ENCODE peak calls at places on chromosomes 6 and 20, in five cellular contexts. V is breast epithelium, A is esophagus muscularis mucosa, B is A549, Y is adrenal gland. X is an unnamed sample.

GRCh38 chr6:161151660-161152526 is 122.0 kb downstream of the AGPAT4 start:
- DNase-seq in V (no peak), A (no peak), B (no peak), Y (no peak), X (no peak)

GRCh38 chr20:44495257-44495656 is 19.6 kb downstream of the TTPAL start:
- DNase-seq in Y (no peak), B (no peak), V (no peak), A (no peak), X (no peak)

GRCh38 chr20:38460040-38460623 is 12.5 kb upstream of the RALGAPB start:
- DNase-seq in B (peak), V (no peak), A (no peak), Y (peak), X (peak)

GRCh38 chr6:8195040-8195713 is 92.8 kb upstream of the EEF1E1 start:
- DNase-seq in Y (no peak), A (no peak), V (no peak), B (no peak), X (no peak)

GRCh38 chr20:33415948-33416347 is 14.6 kb upstream of the CDK5RAP1 start:
- DNase-seq in A (no peak), Y (peak), V (no peak), B (peak), X (no peak)

GRCh38 chr6:7215140-7215539 is 97.9 kb downstream of the SSR1 start:
- DNase-seq in V (no peak), B (no peak), A (no peak), Y (peak), X (no peak)

GRCh38 chr20:51542033-51542893 is at the start of gene NFATC2:
- DNase-seq in V (no peak), A (no peak), Y (peak), B (no peak), X (no peak)

GRCh38 chr20:37670426-37670825 is 23.4 kb upstream of the CTNNBL1 start:
- DNase-seq in B (no peak), V (no peak), Y (peak), A (no peak), X (no peak)

GRCh38 chr6:150320450-150320849 is 48.4 kb upstream of the IYD start:
- DNase-seq in A (no peak), V (peak), Y (peak), B (no peak), X (no peak)

GRCh38 chr6:139423970-139424667 is 49.7 kb upstream of the CITED2 start:
- DNase-seq in V (no peak), B (no peak), A (no peak), Y (no peak), X (no peak)

GRCh38 chr6:107491791-107492674 is 2.1 kb downstream of the SOBP start:
- DNase-seq in A (no peak), Y (peak), V (peak), B (no peak), X (no peak)

GRCh38 chr6:115271434-115271833 is 789.3 kb downstream of the FRK start:
- DNase-seq in B (no peak), Y (no peak), V (no peak), A (no peak), X (no peak)

GRCh38 chr6:159255434-159255951 is 86.3 kb downstream of the FNDC1 start:
- DNase-seq in A (peak), Y (no peak), B (no peak), V (no peak), X (no peak)

GRCh38 chr6:105983763-105984162 is 102.4 kb upstream of the PRDM1 start:
- DNase-seq in A (no peak), Y (no peak), B (no peak), V (no peak), X (no peak)

GRCh38 chr6:142810952-142811514 is 133.9 kb downstream of the HIVEP2 start:
- DNase-seq in Y (no peak), B (no peak), A (no peak), V (no peak), X (no peak)

GRCh38 chr20:36682311-36682710 is 36.3 kb upstream of the SLA2 start:
- DNase-seq in A (no peak), V (no peak), B (no peak), Y (no peak), X (no peak)

GRCh38 chr6:63245908-63246307 is 34.6 kb downstream of the FKBP1C start:
- DNase-seq in V (no peak), B (no peak), A (no peak), Y (no peak), X (no peak)

GRCh38 chr6:105484238-105485161 is 81.6 kb upstream of the PREP start:
- DNase-seq in B (peak), A (no peak), Y (no peak), V (no peak), X (no peak)

GRCh38 chr20:62583424-62583920 is 58.8 kb upstream of the SLCO4A1 start:
- DNase-seq in Y (no peak), V (no peak), B (no peak), A (no peak), X (no peak)

GRCh38 chr6:111274593-111275217 is 187.4 kb downstream of the SLC16A10 start:
- DNase-seq in A (no peak), Y (no peak), B (no peak), V (no peak), X (no peak)

GRCh38 chr6:167811689-167812487 is 14.8 kb upstream of the AFDN start:
- DNase-seq in B (no peak), A (peak), Y (no peak), V (no peak), X (no peak)

GRCh38 chr6:76697585-76697984 is 625.1 kb upstream of the IMPG1 start:
- DNase-seq in A (no peak), Y (no peak), V (no peak), B (no peak), X (no peak)

GRCh38 chr6:110296151-110297028 is 61.8 kb downstream of the METTL24 start:
- DNase-seq in B (no peak), Y (no peak), A (no peak), V (no peak), X (no peak)

GRCh38 chr20:22623211-22623610 is 38.8 kb upstream of the FOXA2 start:
- DNase-seq in A (peak), Y (no peak), V (no peak), B (no peak), X (no peak)

GRCh38 chr20:53036992-53037391 is 64.8 kb downstream of the TSHZ2 start:
- DNase-seq in Y (peak), B (no peak), V (no peak), A (peak), X (no peak)

GRCh38 chr6:146902846-146903245 is 301.4 kb upstream of the STXBP5 start:
- DNase-seq in Y (no peak), A (no peak), V (no peak), B (no peak), X (no peak)

GRCh38 chr6:116405663-116406329 is 35.0 kb downstream of the DSE start:
- DNase-seq in V (no peak), Y (no peak), A (no peak), B (no peak), X (no peak)

GRCh38 chr20:49281913-49282467 is 4.1 kb upstream of the ZNFX1 start:
- DNase-seq in V (no peak), Y (no peak), B (no peak), A (no peak), X (no peak)
- TF ChIP-seq POLR2A in V (no peak), Y (no peak), B (no peak), A (no peak), X (no peak)

GRCh38 chr6:36609582-36609981 is 15.4 kb downstream of the SRSF3 start:
- DNase-seq in A (no peak), V (no peak), Y (peak), B (no peak), X (no peak)

GRCh38 chr6:36612101-36612625 is 18.0 kb downstream of the SRSF3 start:
- DNase-seq in Y (peak), A (no peak), B (no peak), V (no peak), X (no peak)

GRCh38 chr6:36608788-36609563 is 14.8 kb downstream of the SRSF3 start:
- DNase-seq in Y (peak), V (no peak), A (no peak), B (no peak), X (no peak)

GRCh38 chr6:36610576-36611336 is 16.6 kb downstream of the SRSF3 start:
- DNase-seq in B (no peak), A (no peak), V (no peak), Y (peak), X (no peak)

GRCh38 chr6:36610041-36610440 is 15.9 kb downstream of the SRSF3 start:
- DNase-seq in A (no peak), Y (peak), B (no peak), V (no peak), X (no peak)
- TF ChIP-seq POLR2A in A (no peak), Y (no peak), B (no peak), V (no peak), X (no peak)

DNA sequence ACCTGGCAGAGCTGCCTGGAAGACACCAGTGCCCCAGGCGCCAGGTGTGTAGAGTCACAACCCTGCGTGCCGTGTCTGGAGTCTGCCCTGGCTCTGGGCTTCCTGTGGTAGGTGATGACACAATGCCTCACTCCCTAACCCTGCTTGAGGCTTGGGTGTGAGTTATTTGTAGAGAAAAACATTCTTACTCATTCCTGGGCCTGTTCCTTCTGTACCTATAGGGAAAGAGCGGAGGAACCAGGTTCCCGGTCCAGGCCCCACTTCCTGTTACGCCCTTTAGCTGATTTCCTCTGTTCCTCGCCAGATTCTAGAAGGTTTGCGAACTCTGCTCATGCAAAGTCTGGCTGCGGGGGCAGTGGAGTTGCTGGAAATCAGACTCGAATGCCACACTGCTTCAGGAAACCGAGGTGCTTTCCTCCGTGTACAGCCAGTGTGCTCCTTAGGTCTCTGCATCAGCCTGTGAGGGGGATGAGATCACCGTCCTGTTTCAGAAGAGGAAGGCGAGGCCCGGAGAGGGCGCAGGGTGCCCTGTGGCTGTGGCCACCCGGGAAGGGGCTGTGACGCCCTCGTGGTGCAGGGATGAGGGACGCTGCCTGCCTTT is 67.1 kb upstream of the DUSP22 start:
- DNase-seq in A (no peak), Y (no peak), B (no peak), V (peak), X (no peak)
- TF ChIP-seq POLR2A in A (no peak), Y (no peak), B (no peak), V (no peak), X (no peak)

GRCh38 chr6:43432009-43432945 is 4.9 kb downstream of the ABCC10 start:
- DNase-seq in V (no peak), A (no peak), B (no peak), Y (no peak), X (no peak)

GRCh38 chr6:43428874-43429273 is 1.5 kb downstream of the ABCC10 start:
- DNase-seq in V (no peak), A (no peak), B (no peak), Y (no peak), X (no peak)

GRCh38 chr6:43428112-43428570 is 800 bp downstream of the ABCC10 start:
- DNase-seq in B (peak), V (no peak), A (no peak), Y (no peak), X (no peak)

GRCh38 chr6:43426928-43427405 is 374 bp upstream of the ABCC10 start:
- DNase-seq in V (no peak), B (no peak), Y (no peak), A (no peak), X (no peak)

DNA sequence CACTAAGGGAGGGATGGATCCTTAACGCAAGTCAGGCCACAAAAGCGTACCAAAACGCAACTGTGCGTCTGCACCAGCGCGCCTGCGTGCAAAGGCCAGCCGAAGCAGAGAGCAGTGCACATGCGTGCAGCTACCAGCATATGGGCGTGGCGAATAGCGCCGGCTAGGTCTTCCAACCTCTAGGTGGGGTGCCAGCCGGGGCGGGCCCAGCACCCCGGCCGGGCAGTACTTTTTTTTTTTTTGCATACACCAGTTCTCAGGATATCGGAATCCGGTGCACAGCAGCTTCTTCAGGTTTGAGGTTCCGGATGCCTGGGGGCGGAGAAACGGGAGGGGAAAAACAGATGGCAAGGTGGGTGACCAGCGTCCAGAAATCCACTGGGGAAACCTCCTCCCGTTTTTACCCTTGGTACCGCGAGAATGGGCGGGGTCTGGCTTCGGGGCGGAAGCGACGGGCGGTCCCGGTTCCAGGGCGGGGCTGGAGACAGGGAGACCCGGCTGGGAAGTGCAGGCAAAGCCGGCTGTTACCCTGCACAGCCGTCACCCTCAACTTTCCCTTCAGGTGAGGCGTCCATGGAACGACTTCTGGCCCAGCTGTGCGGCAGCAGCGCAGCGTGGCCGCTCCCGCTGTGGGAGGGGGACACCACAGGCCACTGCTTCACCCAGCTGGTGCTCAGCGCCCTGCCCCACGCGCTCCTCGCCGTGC is at the start of gene ABCC10:
- DNase-seq in Y (peak), B (peak), V (peak), A (peak), X (peak)
- TF ChIP-seq POLR2A in Y (peak), B (peak), V (no peak), A (peak), X (peak)

GRCh38 chr6:44258325-44258863 is 1.1 kb upstream of the SLC35B2 start:
- DNase-seq in V (no peak), B (no peak), A (no peak), Y (no peak), X (no peak)

GRCh38 chr6:44255848-44256247 is 1.5 kb downstream of the SLC35B2 start:
- DNase-seq in B (peak), Y (no peak), V (no peak), A (no peak), X (no peak)

GRCh38 chr6:44257753-44258324 is 511 bp upstream of the SLC35B2 start:
- DNase-seq in A (no peak), V (no peak), B (no peak), Y (no peak), X (no peak)

GRCh38 chr6:44256291-44257006 is 879 bp downstream of the SLC35B2 start:
- DNase-seq in Y (no peak), V (no peak), B (peak), A (no peak), X (no peak)

DNA sequence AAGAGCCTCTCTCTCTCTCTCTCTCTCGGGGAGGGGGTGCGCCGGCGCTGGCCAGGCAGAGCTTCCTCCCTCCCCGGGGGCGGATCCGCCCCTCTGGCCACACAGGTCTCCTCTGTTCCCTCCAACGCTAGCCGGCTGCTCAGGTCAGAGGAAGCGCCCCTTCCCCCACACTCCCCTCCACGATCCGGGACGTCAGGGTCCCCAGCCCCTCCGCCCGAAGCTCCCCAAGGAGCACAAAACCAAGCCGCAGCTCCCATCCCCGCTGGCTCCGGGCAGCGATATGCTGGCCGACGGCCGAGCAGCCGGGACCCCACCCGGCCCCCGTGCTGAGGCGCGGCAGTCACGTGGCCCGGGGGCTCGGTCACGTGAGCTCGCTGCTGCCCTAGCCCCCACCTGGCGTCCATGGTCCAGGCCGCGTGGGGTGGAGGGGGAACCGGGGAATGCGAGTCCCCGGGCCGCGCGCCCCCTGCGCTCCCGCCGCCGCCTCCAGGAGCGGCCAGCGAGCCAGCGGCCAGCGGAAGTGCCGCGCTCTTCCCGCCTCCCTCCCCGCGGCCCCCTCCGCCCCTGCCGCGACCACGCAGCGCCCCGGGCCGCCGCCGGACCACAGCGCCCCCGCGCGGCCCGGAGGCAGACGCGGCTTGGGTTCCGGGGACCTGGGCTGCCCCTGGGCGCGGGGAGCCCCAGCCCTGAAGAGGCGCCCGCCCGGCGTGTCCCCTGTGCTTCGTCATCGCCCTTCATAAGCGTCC is at the start of gene SLC35B2:
- DNase-seq in B (peak), A (no peak), Y (peak), V (peak), X (peak)
- TF ChIP-seq POLR2A in B (peak), A (peak), Y (peak), V (no peak), X (peak)

X was measured in H54.